ENCODE peak calls at places on chromosomes 7 and 10, in ten cellular contexts. One of them, this sample, is unnamed.

GRCh38 chr7:150586068-150586777 is 19.0 kb downstream of the GIMAP4 start:
- DNase-seq in HL-60: peak; percentile 71
- DNase-seq in NCI-H1694 treated with DMSO at 0.1 percent for 48 hours: no peak
- DNase-seq in CD4-positive, alpha-beta T cell: no peak
- DNase-seq in hypothalamus: no peak
- DNase-seq in MCF 10A: no peak
- DNase-seq in left colon: no peak
- DNase-seq in M059J: no peak
- DNase-seq in tibial artery: no peak
- DNase-seq in right cardiac atrium: no peak
- DNase-seq in this sample: no peak

GRCh38 chr10:63722537-63722936 is 201.3 kb downstream of the REEP3 start:
- DNase-seq in hypothalamus: no peak
- DNase-seq in left colon: no peak
- DNase-seq in M059J: peak; percentile 71
- DNase-seq in MCF 10A: no peak
- DNase-seq in HL-60: no peak
- DNase-seq in right cardiac atrium: peak; percentile 50
- DNase-seq in NCI-H1694 treated with DMSO at 0.1 percent for 48 hours: no peak
- DNase-seq in tibial artery: peak; percentile 88
- DNase-seq in CD4-positive, alpha-beta T cell: no peak
- DNase-seq in this sample: no peak

GRCh38 chr7:116978006-116978405 is 24.7 kb downstream of the ST7 start:
- DNase-seq in HL-60: no peak
- DNase-seq in tibial artery: no peak
- DNase-seq in M059J: no peak
- DNase-seq in NCI-H1694 treated with DMSO at 0.1 percent for 48 hours: no peak
- DNase-seq in MCF 10A: no peak
- DNase-seq in CD4-positive, alpha-beta T cell: no peak
- DNase-seq in left colon: no peak
- DNase-seq in hypothalamus: no peak
- DNase-seq in right cardiac atrium: no peak
- DNase-seq in this sample: no peak

GRCh38 chr10:115829501-115830215 is 443.3 kb downstream of the GFRA1 start:
- DNase-seq in left colon: no peak
- DNase-seq in MCF 10A: peak; percentile 57
- DNase-seq in right cardiac atrium: no peak
- DNase-seq in tibial artery: no peak
- DNase-seq in hypothalamus: no peak
- DNase-seq in CD4-positive, alpha-beta T cell: no peak
- DNase-seq in M059J: peak; percentile 65
- DNase-seq in NCI-H1694 treated with DMSO at 0.1 percent for 48 hours: no peak
- DNase-seq in HL-60: no peak
- DNase-seq in this sample: no peak

GRCh38 chr7:148835854-148836253 is 48.2 kb downstream of the EZH2 start:
- DNase-seq in M059J: no peak
- DNase-seq in MCF 10A: no peak
- DNase-seq in NCI-H1694 treated with DMSO at 0.1 percent for 48 hours: no peak
- DNase-seq in tibial artery: no peak
- DNase-seq in HL-60: no peak
- DNase-seq in hypothalamus: no peak
- DNase-seq in left colon: no peak
- DNase-seq in right cardiac atrium: no peak
- DNase-seq in CD4-positive, alpha-beta T cell: no peak
- DNase-seq in this sample: no peak

GRCh38 chr7:98286093-98286525 is 4.6 kb downstream of the BRI3 start:
- DNase-seq in left colon: peak; percentile 57
- DNase-seq in M059J: peak; percentile 81
- DNase-seq in right cardiac atrium: peak; percentile 80
- DNase-seq in HL-60: peak; percentile 51
- DNase-seq in MCF 10A: peak; percentile 87
- DNase-seq in NCI-H1694 treated with DMSO at 0.1 percent for 48 hours: no peak
- DNase-seq in hypothalamus: peak; percentile 22
- DNase-seq in tibial artery: peak; percentile 91
- DNase-seq in CD4-positive, alpha-beta T cell: no peak
- DNase-seq in this sample: no peak

GRCh38 chr10:124614003-124614659 is 130.0 kb downstream of the FAM53B start:
- DNase-seq in HL-60: no peak
- DNase-seq in MCF 10A: no peak
- DNase-seq in M059J: no peak
- DNase-seq in hypothalamus: no peak
- DNase-seq in right cardiac atrium: no peak
- DNase-seq in tibial artery: no peak
- DNase-seq in left colon: no peak
- DNase-seq in NCI-H1694 treated with DMSO at 0.1 percent for 48 hours: no peak
- DNase-seq in CD4-positive, alpha-beta T cell: no peak
- DNase-seq in this sample: no peak

GRCh38 chr10:69634759-69635425 is 4.8 kb downstream of the FAM241B start:
- DNase-seq in CD4-positive, alpha-beta T cell: no peak
- DNase-seq in hypothalamus: no peak
- DNase-seq in MCF 10A: no peak
- DNase-seq in HL-60: no peak
- DNase-seq in NCI-H1694 treated with DMSO at 0.1 percent for 48 hours: no peak
- DNase-seq in tibial artery: peak; percentile 46
- DNase-seq in right cardiac atrium: no peak
- DNase-seq in left colon: no peak
- DNase-seq in M059J: no peak
- DNase-seq in this sample: no peak

GRCh38 chr10:75508239-75508813 is 76.9 kb downstream of the LRMDA start:
- DNase-seq in tibial artery: no peak
- DNase-seq in MCF 10A: no peak
- DNase-seq in hypothalamus: no peak
- DNase-seq in HL-60: no peak
- DNase-seq in CD4-positive, alpha-beta T cell: no peak
- DNase-seq in right cardiac atrium: no peak
- DNase-seq in NCI-H1694 treated with DMSO at 0.1 percent for 48 hours: peak; percentile 58
- DNase-seq in left colon: no peak
- DNase-seq in M059J: peak; percentile 79
- DNase-seq in this sample: no peak

This sample was measured in cerebellum.